ENCODE peak calls at places on chromosome 9, in seven cellular contexts. P is cardiac muscle cell, M is neural progenitor cell, W is stomach, T is ascending aorta, R is lower lobe of right lung, L is A673. V is an unnamed sample. For H3K4me1 and H3K36me3, the result is how much of the 10 kb centered on the place peaks cover.

GRCh38 chr9:100352201-100352726 is 478 bp downstream of the TEX10 start:
- DNase-seq in P (peak), M (peak), W (peak), T (peak), R (peak), L (peak), V (peak)

GRCh38 chr9:2159521-2160417 is 144.6 kb downstream of the SMARCA2 start:
- DNase-seq in P (no peak), M (no peak), W (no peak), T (no peak), R (no peak), L (peak), V (peak)

GRCh38 chr9:129336601-129337286 is 158.7 kb upstream of the IER5L start:
- DNase-seq in P (peak), M (peak), W (peak), T (no peak), R (peak), L (peak), V (peak)

GRCh38 chr9:119283118-119283794 is 86.0 kb downstream of the BRINP1 start:
- DNase-seq in P (no peak), M (peak), W (no peak), T (no peak), R (no peak), L (no peak), V (peak)

GRCh38 chr9:106862946-106863740 is at the start of gene ZNF462:
- DNase-seq in P (peak), M (peak), W (no peak), T (peak), R (no peak), L (peak), V (peak)

GRCh38 chr9:93955356-93956182 is 414 bp upstream of the BARX1 start:
- DNase-seq in P (no peak), M (peak), W (no peak), T (no peak), R (no peak), L (peak), V (peak)

GRCh38 chr9:129497064-129497836 is 123.7 kb downstream of the C9orf50 start:
- DNase-seq in P (no peak), M (no peak), W (no peak), T (no peak), R (no peak), L (peak), V (no peak)

GRCh38 chr9:117809751-117810150 is 105.5 kb downstream of the TLR4 start:
- DNase-seq in P (no peak), M (no peak), W (no peak), T (no peak), R (no peak), L (no peak), V (no peak)

GRCh38 chr9:130018260-130018659 is 24.7 kb downstream of the FNBP1 start:
- DNase-seq in P (no peak), M (no peak), W (no peak), T (no peak), R (no peak), L (no peak), V (no peak)

GRCh38 chr9:13673348-13673747 is 393.9 kb upstream of the MPDZ start:
- DNase-seq in P (no peak), M (no peak), W (no peak), T (no peak), R (no peak), L (no peak), V (no peak)

GRCh38 chr9:130979591-130980385 is 29.2 kb upstream of the LAMC3 start:
- DNase-seq in P (no peak), M (no peak), W (no peak), T (no peak), R (no peak), L (no peak), V (no peak)

GRCh38 chr9:73180373-73180772 is 28.7 kb downstream of the ANXA1 start:
- DNase-seq in P (no peak), M (no peak), W (no peak), T (no peak), R (no peak), L (peak), V (no peak)

GRCh38 chr9:89969881-89970639 is 365.2 kb downstream of the GADD45G start:
- DNase-seq in P (no peak), M (no peak), W (no peak), T (no peak), R (peak), L (no peak), V (no peak)

GRCh38 chr9:23073136-23073535 is 626.5 kb downstream of the DMRTA1 start:
- DNase-seq in P (no peak), M (no peak), W (no peak), T (no peak), R (no peak), L (no peak), V (no peak)

GRCh38 chr9:87469833-87470465 is 27.7 kb upstream of the DAPK1 start:
- DNase-seq in P (no peak), M (no peak), W (no peak), T (no peak), R (no peak), L (no peak), V (no peak)

GRCh38 chr9:112124156-112124555 is 50.9 kb downstream of the SUSD1 start:
- DNase-seq in P (no peak), M (no peak), W (peak), T (no peak), R (no peak), L (no peak), V (no peak)

GRCh38 chr9:99451121-99451606 is 229.1 kb downstream of the SEC61B start:
- DNase-seq in P (peak), M (peak), W (no peak), T (no peak), R (no peak), L (no peak), V (peak)

GRCh38 chr9:110027624-110028023 is 180.3 kb downstream of the C9orf152 start:
- DNase-seq in P (no peak), M (peak), W (no peak), T (no peak), R (no peak), L (no peak), V (no peak)

GRCh38 chr9:108040783-108041182 is 551.2 kb upstream of the KLF4 start:
- DNase-seq in P (no peak), M (no peak), W (peak), T (no peak), R (no peak), L (no peak), V (no peak)

GRCh38 chr9:97511762-97512429 is 10.4 kb downstream of the TMOD1 start:
- DNase-seq in P (no peak), M (no peak), W (no peak), T (peak), R (no peak), L (no peak), V (peak)

GRCh38 chr9:123302348-123303214 is 34.2 kb upstream of the STRBP start:
- DNase-seq in P (no peak), M (no peak), W (no peak), T (no peak), R (no peak), L (no peak), V (peak)

GRCh38 chr9:14212116-14212515 is 101.8 kb downstream of the NFIB start:
- DNase-seq in P (no peak), M (no peak), W (no peak), T (no peak), R (no peak), L (no peak), V (no peak)

GRCh38 chr9:38017149-38017884 is 51.7 kb downstream of the SHB start:
- DNase-seq in P (peak), M (peak), W (peak), T (peak), R (peak), L (peak), V (peak)

GRCh38 chr9:120730661-120731514 is 16.6 kb upstream of the MEGF9 start:
- DNase-seq in P (no peak), M (peak), W (peak), T (peak), R (peak), L (no peak), V (peak)

GRCh38 chr9:114082017-114082735 is 4.1 kb upstream of the AMBP start:
- DNase-seq in P (peak), M (peak), W (peak), T (peak), R (peak), L (peak), V (peak)
- H3K4me1 ChIP-seq in P (under half), M (under half), W (half or more), T (under half), R (under half), L (under half), V (under half)

GRCh38 chr9:21395778-21396717 is 10.8 kb upstream of the IFNA2 start:
- DNase-seq in P (peak), M (peak), W (peak), T (no peak), R (peak), L (peak), V (peak)

GRCh38 chr9:21392270-21392669 is 7.1 kb upstream of the IFNA2 start:
- DNase-seq in P (no peak), M (peak), W (no peak), T (no peak), R (no peak), L (peak), V (peak)
- TF ChIP-seq CTCF in P (no peak), M (peak), W (peak), T (no peak), R (peak), L (no peak), V (peak)

GRCh38 chr9:136921718-136922117 is 22.8 kb downstream of the FBXW5 start:
- DNase-seq in P (peak), M (no peak), W (no peak), T (no peak), R (no peak), L (no peak), V (no peak)
- H3K36me3 ChIP-seq in P (under half), M (under half), W (under half), T (under half), R (half or more), L (under half), V (under half)

GRCh38 chr9:69758001-69758730 is 1.6 kb downstream of the PTAR1 start:
- DNase-seq in P (peak), M (no peak), W (no peak), T (no peak), R (no peak), L (no peak), V (no peak)

GRCh38 chr9:69758981-69759477 is 782 bp downstream of the PTAR1 start:
- DNase-seq in P (no peak), M (no peak), W (no peak), T (no peak), R (no peak), L (peak), V (no peak)

GRCh38 chr9:69759478-69760277 is at the start of gene PTAR1:
- DNase-seq in P (peak), M (peak), W (peak), T (peak), R (peak), L (peak), V (peak)

GRCh38 chr9:69762527-69762926 is 2.7 kb upstream of the PTAR1 start:
- DNase-seq in P (no peak), M (no peak), W (no peak), T (no peak), R (no peak), L (no peak), V (no peak)

DNA sequence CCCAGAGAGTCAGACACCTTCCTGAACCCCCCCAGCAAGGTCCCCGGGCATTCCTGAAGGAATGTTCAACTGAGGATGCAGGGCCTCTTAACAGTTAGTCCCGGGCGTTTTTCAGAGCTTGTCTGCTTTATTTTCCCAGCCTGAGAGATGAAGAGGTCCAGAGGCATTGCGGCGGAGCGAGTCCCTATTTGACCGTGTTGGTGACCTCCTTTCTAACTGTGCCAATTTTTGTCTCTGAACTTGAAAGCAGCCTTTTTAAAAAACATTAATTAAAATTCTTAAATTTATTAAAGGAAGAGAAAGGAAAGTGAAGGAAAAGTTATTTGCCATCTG is 433 bp upstream of the PTAR1 start:
- DNase-seq in P (no peak), M (no peak), W (no peak), T (no peak), R (no peak), L (no peak), V (no peak)
- H3K4me1 ChIP-seq in P (under half), M (half or more), W (under half), T (under half), R (under half), L (under half), V (under half)

DNA sequence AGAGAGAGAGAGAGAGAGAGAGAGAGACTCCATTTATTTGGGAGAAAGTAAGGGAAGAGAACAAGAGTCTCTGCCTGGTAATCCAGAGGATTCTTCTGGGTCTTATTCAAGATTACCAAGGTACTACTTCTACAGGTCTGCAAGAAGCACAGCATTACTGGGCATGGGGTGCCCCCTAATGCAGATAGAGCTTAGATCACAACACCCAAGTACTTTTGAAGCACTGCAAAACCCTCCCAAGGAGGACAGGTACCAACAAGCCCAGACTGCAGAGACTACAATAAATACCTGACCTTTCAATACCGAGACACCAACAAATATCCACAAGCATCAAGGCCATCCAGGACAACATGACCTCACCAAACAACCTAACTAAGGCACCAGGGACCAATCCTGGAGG is 94.7 kb upstream of the PHF24 start:
- DNase-seq in P (no peak), M (no peak), W (no peak), T (no peak), R (no peak), L (no peak), V (no peak)
- TF ChIP-seq CTCF in P (no peak), M (no peak), W (no peak), T (no peak), R (no peak), L (no peak), V (no peak)

DNA sequence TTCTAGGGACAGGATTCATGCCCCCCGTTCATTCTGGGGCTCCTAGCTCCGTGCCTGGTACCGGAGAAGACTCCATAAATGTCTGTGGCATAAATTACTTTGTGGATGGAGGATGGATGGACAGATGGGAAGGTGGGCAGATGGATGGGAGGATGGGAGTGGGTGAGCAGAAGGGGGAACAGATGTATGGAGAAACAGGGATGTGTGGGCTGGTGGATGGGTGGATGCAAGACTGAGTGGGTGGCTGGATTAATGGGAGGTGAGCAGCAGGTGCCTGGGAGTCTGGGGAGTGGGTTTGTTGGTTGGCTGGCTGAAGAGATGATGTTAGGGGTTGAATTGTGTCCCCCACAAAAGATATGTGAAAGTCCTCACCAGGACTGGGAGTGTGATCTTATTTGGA is 43.5 kb downstream of the SARDH start:
- DNase-seq in P (no peak), M (no peak), W (no peak), T (no peak), R (no peak), L (no peak), V (no peak)
- H3K36me3 ChIP-seq in P (under half), M (under half), W (under half), T (under half), R (under half), L (under half), V (under half)

GRCh38 chr9:95076696-95077052 is 240.8 kb downstream of the FANCC start:
- DNase-seq in P (no peak), M (no peak), W (no peak), T (no peak), R (no peak), L (no peak), V (no peak)
- H3K4me1 ChIP-seq in P (under half), M (under half), W (half or more), T (under half), R (half or more), L (under half), V (under half)

V was measured in endodermal cell.